ENCODE peak calls at places on chromosomes 13 and 19, in seven cellular contexts. I is IMR-90, H is H9, V is neuronal stem cell, J is mesenchymal stem cell, L is trophoblast cell, B is H1. Z is an unnamed sample.

GRCh38 chr19:8515317-8515716 is 1.4 kb upstream of the ZNF414 start:
- DNase-seq in B (no peak), I (no peak), L (no peak), J (no peak), H (no peak), V (no peak), Z (no peak)

GRCh38 chr19:15922021-15922420 is 12.3 kb downstream of the CYP4F11 start:
- DNase-seq in H (no peak), V (no peak), I (no peak), J (no peak), B (no peak), L (no peak), Z (no peak)

GRCh38 chr19:926595-927043 is 784 bp downstream of the ARID3A start:
- DNase-seq in L (peak), B (no peak), H (no peak), V (no peak), I (no peak), J (peak), Z (peak)

GRCh38 chr19:10074153-10074552 is 12.0 kb upstream of the SHFL start:
- DNase-seq in V (no peak), B (no peak), J (peak), L (no peak), H (no peak), I (peak), Z (peak)

GRCh38 chr13:50543767-50544166 is 299.7 kb downstream of the DLEU7 start:
- DNase-seq in L (no peak), I (peak), B (no peak), J (peak), V (no peak), H (no peak), Z (no peak)

GRCh38 chr13:68304287-68304893 is 1074.3 kb upstream of the PCDH9 start:
- DNase-seq in I (no peak), B (no peak), L (no peak), H (no peak), J (peak), V (peak), Z (peak)

GRCh38 chr13:29654807-29655547 is 59.5 kb upstream of the SLC7A1 start:
- DNase-seq in L (no peak), J (no peak), B (no peak), V (no peak), H (no peak), I (peak), Z (no peak)

GRCh38 chr13:33089311-33089710 is 73.1 kb downstream of the KL start:
- DNase-seq in B (no peak), J (no peak), L (no peak), H (no peak), I (no peak), V (no peak), Z (no peak)

GRCh38 chr13:29676535-29676934 is 81.0 kb upstream of the SLC7A1 start:
- DNase-seq in L (no peak), J (peak), B (no peak), V (no peak), I (peak), H (no peak), Z (peak)

GRCh38 chr13:36822786-36823185 is 3.8 kb downstream of the RFXAP start:
- DNase-seq in I (peak), H (no peak), J (peak), V (no peak), L (no peak), B (no peak), Z (no peak)

GRCh38 chr13:91946498-91947070 is 548.2 kb downstream of the GPC5 start:
- DNase-seq in V (peak), H (no peak), I (peak), L (no peak), J (peak), B (no peak), Z (peak)

GRCh38 chr13:67138937-67139336 is 91.2 kb downstream of the PCDH9 start:
- DNase-seq in L (no peak), V (no peak), J (no peak), H (no peak), B (no peak), I (no peak), Z (no peak)

GRCh38 chr13:32610977-32611376 is 24.7 kb downstream of the PDS5B start:
- DNase-seq in H (no peak), V (no peak), L (no peak), I (no peak), J (no peak), B (no peak), Z (no peak)

GRCh38 chr13:50140153-50140552 is 124.9 kb downstream of the KCNRG start:
- DNase-seq in H (no peak), I (no peak), B (no peak), V (no peak), L (no peak), J (no peak), Z (no peak)

GRCh38 chr19:18700501-18701249 is 17.2 kb downstream of the CRTC1 start:
- DNase-seq in L (no peak), I (peak), J (peak), H (peak), V (peak), B (peak), Z (peak)

GRCh38 chr13:73168993-73169401 is 110.2 kb downstream of the KLF5 start:
- DNase-seq in B (no peak), H (no peak), L (peak), I (peak), J (no peak), V (no peak), Z (no peak)

GRCh38 chr13:23558675-23559536 is 11.3 kb upstream of the TNFRSF19 start:
- DNase-seq in B (no peak), H (no peak), I (peak), V (no peak), L (peak), J (peak), Z (peak)

GRCh38 chr19:15300533-15301194 is 31.7 kb downstream of the BRD4 start:
- DNase-seq in V (no peak), J (peak), I (peak), L (peak), B (no peak), H (no peak), Z (peak)

GRCh38 chr19:33134571-33135041 is 2.7 kb downstream of the WDR88 start:
- DNase-seq in J (no peak), L (no peak), B (peak), H (peak), V (no peak), I (no peak), Z (peak)

GRCh38 chr19:15253076-15253475 is 20.8 kb upstream of the EPHX3 start:
- DNase-seq in V (no peak), I (no peak), J (no peak), L (no peak), H (no peak), B (no peak), Z (no peak)

GRCh38 chr19:3125900-3126524 is 9.8 kb upstream of the GNA15 start:
- DNase-seq in I (no peak), J (peak), B (peak), H (peak), L (peak), V (no peak), Z (peak)

GRCh38 chr13:40982772-40983171 is 36.3 kb downstream of the ELF1 start:
- DNase-seq in L (no peak), V (no peak), H (no peak), B (no peak), J (peak), I (peak), Z (peak)

GRCh38 chr13:23629566-23630272 is 59.5 kb downstream of the TNFRSF19 start:
- DNase-seq in V (no peak), I (no peak), L (no peak), J (no peak), H (no peak), B (no peak), Z (no peak)

GRCh38 chr13:87274209-87274819 is 396.9 kb upstream of the SLITRK5 start:
- DNase-seq in H (peak), V (peak), B (peak), L (peak), I (peak), J (peak), Z (peak)

GRCh38 chr13:100707818-100708740 is 33.5 kb upstream of the TMTC4 start:
- DNase-seq in I (no peak), B (no peak), H (no peak), V (no peak), J (no peak), L (no peak), Z (no peak)

GRCh38 chr19:46606019-46606418 is 4.9 kb downstream of the CALM3 start:
- DNase-seq in J (no peak), V (no peak), L (no peak), B (no peak), I (no peak), H (no peak), Z (no peak)

GRCh38 chr19:7862413-7862951 is 11.7 kb downstream of the PRR36 start:
- DNase-seq in B (peak), H (peak), L (peak), V (peak), I (peak), J (peak), Z (peak)

GRCh38 chr19:5805465-5806132 is 732 bp downstream of the NRTN start:
- DNase-seq in H (peak), B (peak), L (peak), I (peak), J (peak), V (peak), Z (peak)

GRCh38 chr13:91369432-91369831 is 21.9 kb downstream of the MIR17HG start:
- DNase-seq in J (peak), I (peak), B (no peak), V (no peak), L (no peak), H (no peak), Z (peak)

GRCh38 chr19:6048808-6049405 is 61.4 kb downstream of the RFX2 start:
- DNase-seq in J (peak), B (peak), I (peak), L (peak), V (peak), H (peak), Z (peak)

GRCh38 chr13:93320942-93321341 is 94.3 kb downstream of the GPC6 start:
- DNase-seq in H (no peak), V (no peak), B (no peak), L (no peak), J (peak), I (peak), Z (no peak)

GRCh38 chr19:56301152-56301551 is 13.5 kb downstream of the ZSCAN5A start:
- DNase-seq in L (no peak), B (no peak), V (no peak), J (peak), H (no peak), I (no peak), Z (peak)

GRCh38 chr19:40808497-40808896 is 9.5 kb downstream of the EGLN2 start:
- DNase-seq in I (no peak), L (no peak), J (no peak), B (no peak), H (no peak), V (no peak), Z (no peak)

GRCh38 chr19:40809358-40810086 is 10.5 kb downstream of the EGLN2 start:
- DNase-seq in L (no peak), J (no peak), V (no peak), B (no peak), I (no peak), H (no peak), Z (no peak)

GRCh38 chr19:40808021-40808325 is 9.0 kb downstream of the EGLN2 start:
- DNase-seq in V (no peak), L (no peak), B (no peak), J (no peak), I (no peak), H (no peak), Z (no peak)

GRCh38 chr19:40811478-40812341 is 12.7 kb downstream of the EGLN2 start:
- DNase-seq in J (peak), H (peak), B (no peak), V (peak), I (no peak), L (no peak), Z (no peak)

GRCh38 chr19:40810160-40810559 is 11.2 kb downstream of the EGLN2 start:
- DNase-seq in V (no peak), H (no peak), J (no peak), B (no peak), I (no peak), L (no peak), Z (no peak)
- H3K23ac ChIP-seq in V (no peak), H (no peak), J (no peak), B (no peak), I (peak), L (no peak), Z (no peak)

GRCh38 chr19:28838909-28839308 is 374.0 kb downstream of the UQCRFS1 start:
- DNase-seq in B (no peak), H (no peak), I (no peak), L (no peak), J (no peak), V (no peak), Z (no peak)
- H3K23ac ChIP-seq in B (no peak), H (no peak), I (no peak), L (no peak), J (no peak), V (no peak), Z (no peak)

DNA sequence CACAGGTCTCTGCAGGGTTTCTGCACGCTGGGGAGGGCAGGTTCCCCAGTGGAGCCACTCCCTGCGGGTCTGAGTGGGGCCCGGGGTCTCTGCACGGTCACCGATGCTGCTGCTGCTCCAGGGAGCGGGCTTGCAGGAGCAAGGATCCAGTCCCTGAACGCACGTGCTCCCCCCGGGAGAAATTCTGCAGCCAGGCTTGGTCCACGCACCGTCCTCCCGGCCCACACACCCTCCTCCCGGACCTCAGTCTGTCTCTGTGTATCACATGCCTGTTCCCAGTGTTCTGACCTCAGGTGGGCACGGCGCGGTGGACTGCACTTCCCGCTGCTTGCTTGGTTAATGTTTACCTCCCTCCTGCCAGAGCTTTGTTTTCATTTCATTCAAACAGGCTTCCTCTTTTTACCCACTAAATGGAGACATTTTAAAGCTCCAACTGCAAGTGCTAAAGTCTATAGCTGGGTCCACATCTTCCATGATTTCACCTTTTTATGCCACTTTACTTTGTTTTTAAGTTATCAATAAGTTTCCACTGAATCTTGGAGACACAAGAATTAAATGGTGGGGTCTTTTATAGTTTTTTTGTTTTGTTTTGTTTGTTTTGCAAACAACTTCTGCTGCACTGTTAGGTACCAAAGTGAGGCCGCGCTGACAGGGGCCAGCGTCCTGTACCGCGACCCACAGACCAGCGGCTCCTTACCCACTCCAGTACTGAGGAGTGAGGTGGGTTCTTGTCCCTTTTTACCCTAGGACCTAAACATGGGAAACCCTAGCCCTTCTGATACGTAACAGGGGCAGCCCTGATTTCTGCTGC is 76.0 kb upstream of the MCF2L start:
- DNase-seq in I (no peak), J (no peak), H (no peak), V (peak), B (peak), L (no peak), Z (peak)
- H3K23ac ChIP-seq in I (no peak), J (no peak), H (no peak), V (no peak), B (no peak), L (no peak), Z (no peak)

DNA sequence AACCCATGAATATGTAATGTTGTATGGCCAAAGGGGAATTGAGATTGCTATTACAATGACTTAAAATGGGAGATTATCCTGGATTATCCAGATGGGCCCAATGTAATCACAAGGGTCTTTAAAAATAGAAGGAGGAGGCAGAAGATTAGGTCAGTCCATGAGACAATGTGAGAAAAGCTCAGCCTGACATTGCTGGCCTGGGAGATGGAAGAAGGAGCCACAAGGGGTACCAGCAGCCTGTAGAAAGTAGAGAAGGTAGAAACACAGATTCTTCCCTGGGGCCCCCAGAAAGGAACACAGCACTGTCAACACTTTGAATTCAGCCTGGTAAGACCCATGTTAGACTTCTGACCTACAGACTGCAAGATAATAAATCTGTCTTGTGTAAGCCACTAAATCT is 133.0 kb upstream of the SERP2 start:
- DNase-seq in B (no peak), H (no peak), J (no peak), V (no peak), L (no peak), I (no peak), Z (no peak)
- H3K23ac ChIP-seq in B (no peak), H (no peak), J (no peak), V (no peak), L (no peak), I (no peak), Z (no peak)

GRCh38 chr19:50300814-50301606 is 28.2 kb downstream of the KCNC3 start:
- DNase-seq in B (no peak), I (peak), V (no peak), L (no peak), J (peak), H (no peak), Z (no peak)
- H3K23ac ChIP-seq in B (no peak), I (no peak), V (no peak), L (no peak), J (no peak), H (no peak), Z (no peak)

GRCh38 chr19:39473443-39473960 is 7.1 kb upstream of the TIMM50 start:
- DNase-seq in J (no peak), B (no peak), V (no peak), L (no peak), H (no peak), I (no peak), Z (no peak)

GRCh38 chr19:39474139-39474620 is 6.5 kb upstream of the TIMM50 start:
- DNase-seq in B (peak), V (peak), H (peak), J (peak), L (peak), I (peak), Z (peak)

GRCh38 chr19:39471756-39472536 is 8.7 kb upstream of the TIMM50 start:
- DNase-seq in L (no peak), I (no peak), V (no peak), J (no peak), H (no peak), B (no peak), Z (no peak)

GRCh38 chr19:39470724-39471339 is 9.8 kb upstream of the TIMM50 start:
- DNase-seq in J (no peak), B (no peak), L (no peak), V (no peak), H (no peak), I (peak), Z (no peak)

DNA sequence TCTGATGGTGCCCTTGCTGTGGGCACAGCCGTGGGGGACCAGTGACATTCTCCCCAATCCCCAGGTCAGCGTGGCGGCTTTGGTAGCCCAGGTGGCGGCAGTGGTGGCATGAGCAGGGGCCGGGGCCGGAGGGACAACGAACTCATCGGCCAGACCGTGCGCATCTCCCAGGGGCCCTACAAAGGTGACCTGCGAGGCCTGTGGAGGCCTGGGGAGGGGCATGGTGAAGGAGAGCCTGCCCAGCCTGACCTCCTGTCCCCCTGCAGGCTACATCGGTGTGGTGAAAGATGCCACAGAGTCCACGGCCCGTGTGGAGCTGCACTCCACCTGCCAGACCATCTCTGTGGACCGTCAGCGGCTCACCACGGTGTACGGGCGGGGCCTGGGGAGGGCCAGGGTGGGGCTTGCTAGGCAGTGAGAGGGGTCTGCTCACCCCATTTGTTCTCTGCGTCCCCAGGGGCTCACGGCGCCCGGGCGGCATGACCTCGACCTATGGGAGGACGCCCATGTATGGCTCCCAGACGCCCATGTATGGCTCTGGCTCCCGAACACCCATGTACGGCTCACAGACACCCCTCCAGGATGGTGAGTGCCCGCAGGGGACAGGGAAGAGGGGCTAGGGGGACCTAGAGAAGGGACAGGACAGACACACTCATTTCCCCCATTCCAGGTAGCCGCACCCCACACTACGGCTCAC is 7.7 kb upstream of the TIMM50 start:
- DNase-seq in B (no peak), I (no peak), J (no peak), L (no peak), V (no peak), H (no peak), Z (no peak)
- H3K23ac ChIP-seq in B (no peak), I (no peak), J (no peak), L (no peak), V (no peak), H (no peak), Z (no peak)

GRCh38 chr13:42926043-42926442 is 66.0 kb downstream of the EPSTI1 start:
- DNase-seq in H (no peak), J (no peak), I (no peak), B (no peak), L (no peak), V (no peak), Z (no peak)

GRCh38 chr13:42926555-42926954 is 65.5 kb downstream of the EPSTI1 start:
- DNase-seq in I (no peak), H (no peak), V (no peak), J (no peak), L (no peak), B (no peak), Z (peak)

GRCh38 chr13:42930136-42930535 is 61.9 kb downstream of the EPSTI1 start:
- DNase-seq in B (no peak), L (peak), I (no peak), H (no peak), V (no peak), J (no peak), Z (no peak)

GRCh38 chr13:42925626-42926025 is 66.4 kb downstream of the EPSTI1 start:
- DNase-seq in I (no peak), V (no peak), H (no peak), L (no peak), B (no peak), J (no peak), Z (no peak)

GRCh38 chr13:42924290-42924803 is 67.7 kb downstream of the EPSTI1 start:
- DNase-seq in J (no peak), B (no peak), L (no peak), V (no peak), I (no peak), H (no peak), Z (no peak)
- H3K23ac ChIP-seq in J (no peak), B (no peak), L (no peak), V (no peak), I (no peak), H (no peak), Z (no peak)

GRCh38 chr13:45925151-45925550 is 73.6 kb upstream of the SIAH3 start:
- DNase-seq in V (no peak), I (no peak), L (no peak), B (no peak), J (no peak), H (no peak), Z (no peak)

GRCh38 chr13:45932172-45932571 is 80.6 kb upstream of the SIAH3 start:
- DNase-seq in H (no peak), V (no peak), B (no peak), L (no peak), J (no peak), I (no peak), Z (no peak)

GRCh38 chr13:45931211-45931610 is 79.7 kb upstream of the SIAH3 start:
- DNase-seq in V (no peak), I (no peak), J (no peak), B (no peak), L (no peak), H (no peak), Z (no peak)

GRCh38 chr13:45928843-45929242 is 77.3 kb upstream of the SIAH3 start:
- DNase-seq in L (no peak), I (no peak), H (no peak), J (no peak), B (no peak), V (no peak), Z (no peak)

GRCh38 chr13:45928196-45928595 is 76.6 kb upstream of the SIAH3 start:
- DNase-seq in B (no peak), I (no peak), L (no peak), H (no peak), V (no peak), J (no peak), Z (no peak)
- H3K23ac ChIP-seq in B (no peak), I (no peak), L (no peak), H (no peak), V (no peak), J (no peak), Z (no peak)

Z was measured in mesendoderm.